ENCODE peak calls at places on chromosomes 4 and X, in five cellular contexts. T is breast epithelium, W is GM23338, I is hepatocyte, H is cardiac muscle cell. C is an unnamed sample.

GRCh38 chr4:41363384-41363981 is 106.8 kb downstream of the UCHL1 start:
- DNase-seq in T (no peak), W (peak), H (no peak), I (no peak), C (peak)

GRCh38 chrX:147776988-147777387 is 134.7 kb upstream of the FMR1 start:
- DNase-seq in H (no peak), I (no peak), W (no peak), T (no peak), C (no peak)

GRCh38 chrX:101057095-101057714 is 5.3 kb upstream of the TRMT2B start:
- DNase-seq in I (no peak), T (no peak), W (no peak), H (no peak), C (peak)

GRCh38 chrX:149145845-149146285 is 359.2 kb downstream of the IDS start:
- DNase-seq in W (no peak), H (no peak), T (no peak), I (no peak), C (no peak)

GRCh38 chr4:75639124-75639695 is 8.9 kb upstream of the CDKL2 start:
- DNase-seq in I (no peak), T (no peak), W (no peak), H (no peak), C (no peak)

GRCh38 chr4:99529218-99529617 is 18.4 kb downstream of the C4orf17 start:
- DNase-seq in W (no peak), T (no peak), H (no peak), I (peak), C (no peak)

GRCh38 chrX:87167841-87168240 is 349.8 kb upstream of the KLHL4 start:
- DNase-seq in W (peak), I (no peak), T (no peak), H (no peak), C (no peak)

GRCh38 chr4:185399466-185399865 is 2.8 kb downstream of the ANKRD37 start:
- DNase-seq in H (no peak), I (no peak), W (no peak), T (no peak), C (no peak)

GRCh38 chr4:130563185-130563890 is 1467.4 kb downstream of the C4orf33 start:
- DNase-seq in T (no peak), H (peak), I (peak), W (peak), C (peak)

GRCh38 chr4:165784672-165785071 is 88.4 kb upstream of the TLL1 start:
- DNase-seq in H (no peak), T (no peak), I (no peak), W (no peak), C (no peak)

GRCh38 chr4:167930171-167930570 is 162.2 kb upstream of the ANXA10 start:
- DNase-seq in W (peak), H (no peak), I (no peak), T (no peak), C (no peak)

GRCh38 chrX:151901821-151902220 is 10.9 kb upstream of the MAGEA4 start:
- DNase-seq in H (no peak), T (no peak), I (no peak), W (no peak), C (no peak)

GRCh38 chr4:105712766-105713165 is 4.2 kb downstream of the GSTCD start:
- DNase-seq in T (no peak), I (no peak), W (no peak), H (no peak), C (no peak)

GRCh38 chr4:55378617-55379467 is 16.9 kb upstream of the TMEM165 start:
- DNase-seq in W (no peak), H (no peak), T (peak), I (no peak), C (no peak)

GRCh38 chr4:11228575-11228974 is 200.1 kb downstream of the HS3ST1 start:
- DNase-seq in H (no peak), T (no peak), I (no peak), W (no peak), C (peak)

GRCh38 chr4:152988721-152989553 is 52.8 kb downstream of the FHDC1 start:
- DNase-seq in W (no peak), H (no peak), T (no peak), I (no peak), C (no peak)

GRCh38 chr4:141074098-141074878 is 59.0 kb downstream of the RNF150 start:
- DNase-seq in H (no peak), W (no peak), T (no peak), I (no peak), C (no peak)

GRCh38 chrX:82224961-82225360 is 1023.1 kb downstream of the SH3BGRL start:
- DNase-seq in H (no peak), I (no peak), T (no peak), W (no peak), C (no peak)

GRCh38 chr4:122537388-122538135 is 81.0 kb upstream of the IL2 start:
- DNase-seq in H (no peak), I (no peak), T (no peak), W (no peak), C (no peak)

GRCh38 chr4:86963697-86964096 is 28.9 kb downstream of the AFF1 start:
- DNase-seq in I (no peak), W (no peak), H (no peak), T (no peak), C (no peak)

GRCh38 chrX:19673334-19674040 is 158.2 kb upstream of the MAP3K15 start:
- DNase-seq in W (no peak), H (no peak), T (no peak), I (peak), C (peak)

GRCh38 chr4:80362578-80363181 is 27.1 kb downstream of the CFAP299 start:
- DNase-seq in H (peak), T (no peak), W (peak), I (peak), C (peak)

GRCh38 chr4:141571368-141571767 is 65.0 kb upstream of the IL15 start:
- DNase-seq in I (no peak), H (no peak), T (no peak), W (no peak), C (no peak)

GRCh38 chrX:68588653-68589371 is 58.7 kb upstream of the STARD8 start:
- DNase-seq in W (no peak), H (no peak), I (no peak), T (no peak), C (peak)

GRCh38 chrX:21798677-21799219 is 40.7 kb upstream of the MBTPS2 start:
- DNase-seq in H (no peak), I (peak), W (no peak), T (no peak), C (peak)

GRCh38 chr4:10746371-10747143 is 62.0 kb upstream of the CLNK start:
- DNase-seq in H (no peak), I (no peak), W (no peak), T (no peak), C (no peak)

GRCh38 chr4:184751585-184751956 is 17.7 kb upstream of the CENPU start:
- DNase-seq in W (no peak), T (no peak), H (no peak), I (no peak), C (no peak)

GRCh38 chr4:176782794-176783193 is 9.9 kb downstream of the VEGFC start:
- DNase-seq in W (no peak), I (no peak), T (no peak), H (no peak), C (no peak)

GRCh38 chr4:150582101-150582565 is at the start of gene MAB21L2:
- DNase-seq in W (peak), H (peak), T (no peak), I (peak), C (no peak)

GRCh38 chr4:137274404-137274803 is 257.9 kb downstream of the PCDH18 start:
- DNase-seq in T (no peak), I (peak), W (no peak), H (no peak), C (no peak)

GRCh38 chr4:79467246-79467932 is 59.4 kb upstream of the GK2 start:
- DNase-seq in T (no peak), W (no peak), I (no peak), H (no peak), C (no peak)

GRCh38 chrX:108439961-108440696 is 491 bp downstream of the COL4A5 start:
- DNase-seq in H (peak), T (no peak), I (peak), W (peak), C (no peak)

GRCh38 chr4:157314906-157315305 is 94.4 kb downstream of the GRIA2 start:
- DNase-seq in W (no peak), T (no peak), I (no peak), H (no peak), C (no peak)

GRCh38 chr4:41110050-41110449 is 104.3 kb downstream of the APBB2 start:
- DNase-seq in W (no peak), I (no peak), T (no peak), H (no peak), C (no peak)

GRCh38 chr4:26307027-26307426 is 13.8 kb upstream of the RBPJ start:
- DNase-seq in I (no peak), T (no peak), W (no peak), H (no peak), C (no peak)

GRCh38 chrX:24243692-24244091 is 70.2 kb downstream of the SUPT20HL2 start:
- DNase-seq in H (no peak), W (no peak), I (no peak), T (no peak), C (no peak)

GRCh38 chrX:155071694-155072215 is 447 bp downstream of the BRCC3 start:
- DNase-seq in I (no peak), H (no peak), T (no peak), W (peak), C (no peak)

GRCh38 chrX:148310402-148311200 is 189.8 kb upstream of the AFF2 start:
- DNase-seq in I (no peak), T (no peak), W (no peak), H (no peak), C (no peak)

GRCh38 chr4:148103647-148104355 is 338.4 kb downstream of the NR3C2 start:
- DNase-seq in I (no peak), T (no peak), H (no peak), W (no peak), C (no peak)
- TF ChIP-seq CTCF in I (no peak), T (no peak), H (no peak), W (no peak), C (no peak)

DNA sequence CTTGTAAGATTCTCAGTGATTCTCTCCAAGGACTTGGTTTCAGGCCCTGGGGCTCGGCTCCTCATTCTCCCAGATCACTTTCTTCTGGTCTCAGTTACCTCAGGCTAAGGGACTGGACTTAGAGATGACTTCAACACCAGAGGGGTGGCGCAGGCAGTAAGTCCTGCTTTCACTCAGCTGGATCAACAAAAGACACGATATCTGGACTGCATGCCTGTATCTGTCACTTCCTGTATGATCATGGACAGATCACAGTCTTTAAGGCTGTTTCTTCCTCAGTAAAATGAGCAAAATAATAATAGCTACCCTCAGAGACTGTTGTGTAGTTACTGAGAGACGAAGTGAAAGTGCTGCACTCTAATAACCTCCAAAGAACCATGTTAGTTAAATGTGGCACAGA is 19.5 kb upstream of the CXCR3 start:
- DNase-seq in H (no peak), W (no peak), I (no peak), T (no peak), C (no peak)
- H3K27ac ChIP-seq in H (no peak), W (no peak), I (no peak), T (no peak), C (no peak)

DNA sequence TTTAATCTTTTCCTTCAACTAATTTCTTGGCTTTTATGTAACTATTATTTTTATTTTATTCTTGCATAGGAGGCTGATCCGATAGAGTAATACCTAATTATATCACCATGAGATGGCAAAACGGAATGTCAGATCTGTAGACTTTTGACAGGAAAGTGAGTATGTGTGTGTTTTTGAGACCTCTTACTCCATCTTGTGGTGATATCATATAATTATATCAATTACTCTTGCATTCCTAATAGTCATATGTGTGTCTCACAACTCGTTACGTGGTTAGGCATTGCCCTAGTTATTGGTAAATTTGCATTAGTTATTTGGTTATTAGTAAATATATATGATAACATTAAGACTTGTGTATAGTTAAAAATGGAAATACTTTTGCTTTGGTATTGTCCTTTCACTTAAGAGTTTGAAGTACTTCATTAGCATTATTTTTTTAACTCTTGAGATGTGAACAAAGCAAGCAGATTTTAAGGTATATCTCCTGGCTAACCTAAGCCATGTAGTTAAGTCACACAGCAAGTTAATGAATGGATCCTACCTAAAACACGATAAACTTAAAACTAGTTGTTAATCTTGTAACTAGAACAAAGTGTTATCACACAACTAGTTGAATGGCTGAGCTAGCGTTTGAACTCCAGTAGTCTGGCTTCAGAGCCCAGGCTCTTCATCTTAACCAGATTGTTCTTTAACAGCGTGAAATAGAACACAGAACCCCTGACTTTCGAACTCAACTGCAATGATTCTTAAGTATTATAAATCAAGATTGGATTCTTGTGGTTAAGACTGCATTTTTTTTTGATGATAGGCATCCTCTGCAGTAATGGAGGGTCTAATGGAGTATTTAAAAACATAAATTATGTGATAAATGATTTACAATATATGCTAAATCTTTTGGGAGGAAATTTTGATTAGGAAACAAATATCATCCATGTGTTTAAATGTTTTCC is 67.1 kb downstream of the PGRMC2 start:
- DNase-seq in H (no peak), T (no peak), I (no peak), W (peak), C (peak)
- TF ChIP-seq CTCF in H (peak), T (no peak), I (peak), W (peak), C (peak)

GRCh38 chrX:11189097-11189496 is 78.0 kb downstream of the HCCS start:
- DNase-seq in T (no peak), H (no peak), I (no peak), W (no peak), C (peak)

GRCh38 chrX:11190745-11191510 is 79.8 kb downstream of the HCCS start:
- DNase-seq in W (no peak), T (no peak), H (peak), I (peak), C (peak)

GRCh38 chrX:11187001-11187400 is 75.9 kb downstream of the HCCS start:
- DNase-seq in T (no peak), W (no peak), I (no peak), H (peak), C (no peak)

GRCh38 chrX:11185861-11186260 is 74.7 kb downstream of the HCCS start:
- DNase-seq in H (peak), W (no peak), I (no peak), T (no peak), C (no peak)

DNA sequence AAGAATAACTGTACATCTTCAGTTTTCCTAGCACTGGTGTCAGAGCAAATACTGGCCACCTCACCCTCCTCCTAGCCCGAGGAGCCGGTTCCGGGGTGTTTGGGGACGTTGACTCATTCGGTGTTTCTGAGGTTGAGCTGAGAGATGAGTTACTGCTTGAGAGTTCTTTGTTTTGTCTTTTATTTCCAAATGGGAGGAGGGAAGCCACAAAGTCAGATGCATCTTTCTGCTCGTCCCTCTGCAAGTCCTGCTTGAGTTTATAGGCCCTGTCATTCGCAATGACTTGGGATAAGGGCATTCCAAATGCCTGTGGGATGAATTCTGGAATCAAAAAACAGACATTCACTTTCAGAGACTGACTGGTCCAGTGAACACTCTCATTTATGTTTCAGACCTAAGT is 77.5 kb downstream of the HCCS start:
- DNase-seq in W (no peak), I (no peak), H (no peak), T (no peak), C (peak)
- H3K27ac ChIP-seq in W (no peak), I (no peak), H (no peak), T (no peak), C (no peak)

DNA sequence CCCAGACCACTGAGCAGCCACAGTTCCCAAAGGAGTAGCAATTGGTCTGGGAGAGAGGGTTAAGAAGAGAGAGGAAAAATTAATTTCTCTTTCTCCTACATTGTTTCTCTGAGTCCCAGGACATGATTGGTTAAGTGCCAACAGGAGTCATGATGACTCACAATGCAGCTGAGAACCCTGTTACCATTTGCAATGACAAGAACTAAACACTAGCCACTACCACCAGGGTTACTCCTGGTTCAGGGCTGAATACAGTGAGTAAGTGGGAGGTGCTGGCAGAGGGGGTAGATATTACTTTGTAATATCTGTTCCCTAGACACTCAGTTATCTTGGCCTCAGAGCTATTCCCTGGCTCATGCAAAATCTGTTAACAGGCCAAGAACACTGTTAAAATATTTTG is 18.0 kb downstream of the ETDC start:
- DNase-seq in T (no peak), W (no peak), I (no peak), H (no peak), C (peak)
- TF ChIP-seq CTCF in T (no peak), W (no peak), I (no peak), H (no peak), C (no peak)

GRCh38 chr4:19729873-19730735 is 521.6 kb upstream of the SLIT2 start:
- DNase-seq in H (no peak), T (no peak), I (no peak), W (no peak), C (no peak)
- H3K27ac ChIP-seq in H (no peak), T (no peak), I (no peak), W (no peak), C (no peak)

DNA sequence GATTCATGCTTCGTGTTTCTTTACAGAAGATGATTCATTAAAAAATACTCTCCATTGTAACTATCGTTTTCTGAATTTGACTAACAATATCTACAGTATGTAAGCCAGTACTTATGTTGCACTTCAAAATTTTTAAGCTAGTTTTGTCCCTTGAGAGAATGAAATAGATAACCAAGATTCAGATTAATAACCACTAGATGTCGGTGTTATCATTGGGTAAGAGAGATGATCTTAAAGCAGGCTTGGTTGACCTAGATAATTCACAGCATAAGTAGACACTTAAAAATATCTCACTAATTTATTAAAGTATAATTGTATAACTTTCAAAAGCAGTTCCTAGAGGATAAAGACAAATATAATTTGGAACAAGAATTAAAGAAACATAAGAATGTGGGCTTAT is 430.9 kb downstream of the C4orf33 start:
- DNase-seq in I (no peak), W (peak), T (no peak), H (no peak), C (no peak)
- TF ChIP-seq CTCF in I (peak), W (peak), T (no peak), H (peak), C (peak)